ENCODE peak calls at places on chromosomes 5 and 9, in seven cellular contexts. V, H, N, A, Z, L and T are unnamed samples.

GRCh38 chr5:134586866-134587524 is 45.6 kb downstream of the SAR1B start:
- DNase-seq in V (peak), H (peak), N (peak), A (peak), Z (peak), L (peak), T (no peak)

GRCh38 chr9:128833696-128834095 is 4.1 kb upstream of the SPOUT1 start:
- DNase-seq in V (no peak), H (no peak), N (no peak), A (no peak), Z (no peak), L (no peak), T (no peak)

GRCh38 chr9:114518599-114519022 is 13.3 kb upstream of the WHRN start:
- DNase-seq in V (no peak), H (no peak), N (no peak), A (no peak), Z (no peak), L (no peak), T (no peak)

GRCh38 chr5:142972064-142972463 is 201.9 kb downstream of the ARHGAP26 start:
- DNase-seq in V (no peak), H (no peak), N (no peak), A (no peak), Z (no peak), L (no peak), T (no peak)

GRCh38 chr5:5141625-5142527 is 1.7 kb downstream of the ADAMTS16 start:
- DNase-seq in V (peak), H (peak), N (peak), A (no peak), Z (no peak), L (no peak), T (peak)

GRCh38 chr9:8858250-8859161 is 1058.9 kb upstream of the DMAC1 start:
- DNase-seq in V (peak), H (no peak), N (no peak), A (no peak), Z (no peak), L (no peak), T (no peak)

GRCh38 chr9:14323969-14324366 is 10.0 kb upstream of the NFIB start:
- DNase-seq in V (no peak), H (no peak), N (no peak), A (no peak), Z (no peak), L (no peak), T (no peak)

GRCh38 chr5:82156876-82157275 is 121.3 kb downstream of the RPS23 start:
- DNase-seq in V (peak), H (no peak), N (no peak), A (no peak), Z (no peak), L (no peak), T (no peak)

GRCh38 chr9:107637421-107638420 is 148.2 kb upstream of the KLF4 start:
- DNase-seq in V (peak), H (peak), N (peak), A (peak), Z (peak), L (no peak), T (no peak)

DNA sequence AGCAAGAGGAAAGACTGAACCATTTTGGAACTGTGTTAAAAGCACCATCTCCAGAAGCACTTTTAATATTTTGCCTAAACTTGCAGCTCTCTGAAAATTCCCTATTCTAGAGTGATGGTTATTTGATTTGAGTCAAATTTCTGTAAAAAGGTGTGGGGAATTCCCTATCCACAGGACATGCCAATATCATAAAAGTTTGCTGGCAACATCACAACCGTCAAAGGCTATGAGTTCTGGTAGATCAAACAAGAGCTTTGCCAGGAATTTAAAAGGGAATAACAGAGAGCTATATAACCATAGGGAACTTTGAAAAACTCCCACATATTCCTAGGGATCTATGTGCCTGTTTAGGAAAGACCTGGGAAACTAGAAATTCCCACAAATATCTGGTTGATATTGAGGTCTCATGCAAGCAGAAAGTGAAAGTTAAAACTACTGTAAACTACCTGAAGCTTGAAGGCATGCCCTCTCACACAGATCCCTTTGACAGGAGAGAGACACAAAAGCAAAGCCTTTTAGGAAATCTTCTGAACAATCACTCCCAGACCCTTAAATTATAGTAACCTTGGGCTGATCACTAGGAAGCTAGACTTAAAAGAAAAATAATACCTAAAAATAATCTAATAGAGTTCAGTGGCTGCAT is 549.9 kb downstream of the ANXA1 start:
- DNase-seq in V (no peak), H (no peak), N (no peak), A (no peak), Z (no peak), L (no peak), T (no peak)
- TF ChIP-seq POLR2AphosphoS5 in V (no peak), H (no peak), N (no peak), A (no peak), Z (no peak), L (no peak), T (no peak)

GRCh38 chr9:38229830-38230155 is 160.8 kb upstream of the SHB start:
- DNase-seq in V (no peak), H (no peak), N (no peak), A (no peak), Z (no peak), L (no peak), T (no peak)

GRCh38 chr9:38227656-38228055 is 158.6 kb upstream of the SHB start:
- DNase-seq in V (no peak), H (no peak), N (no peak), A (no peak), Z (no peak), L (no peak), T (peak)

GRCh38 chr9:38229123-38229829 is 160.2 kb upstream of the SHB start:
- DNase-seq in V (peak), H (no peak), N (no peak), A (no peak), Z (no peak), L (no peak), T (peak)

GRCh38 chr9:38227061-38227540 is 158.1 kb upstream of the SHB start:
- DNase-seq in V (peak), H (no peak), N (peak), A (no peak), Z (no peak), L (peak), T (peak)

DNA sequence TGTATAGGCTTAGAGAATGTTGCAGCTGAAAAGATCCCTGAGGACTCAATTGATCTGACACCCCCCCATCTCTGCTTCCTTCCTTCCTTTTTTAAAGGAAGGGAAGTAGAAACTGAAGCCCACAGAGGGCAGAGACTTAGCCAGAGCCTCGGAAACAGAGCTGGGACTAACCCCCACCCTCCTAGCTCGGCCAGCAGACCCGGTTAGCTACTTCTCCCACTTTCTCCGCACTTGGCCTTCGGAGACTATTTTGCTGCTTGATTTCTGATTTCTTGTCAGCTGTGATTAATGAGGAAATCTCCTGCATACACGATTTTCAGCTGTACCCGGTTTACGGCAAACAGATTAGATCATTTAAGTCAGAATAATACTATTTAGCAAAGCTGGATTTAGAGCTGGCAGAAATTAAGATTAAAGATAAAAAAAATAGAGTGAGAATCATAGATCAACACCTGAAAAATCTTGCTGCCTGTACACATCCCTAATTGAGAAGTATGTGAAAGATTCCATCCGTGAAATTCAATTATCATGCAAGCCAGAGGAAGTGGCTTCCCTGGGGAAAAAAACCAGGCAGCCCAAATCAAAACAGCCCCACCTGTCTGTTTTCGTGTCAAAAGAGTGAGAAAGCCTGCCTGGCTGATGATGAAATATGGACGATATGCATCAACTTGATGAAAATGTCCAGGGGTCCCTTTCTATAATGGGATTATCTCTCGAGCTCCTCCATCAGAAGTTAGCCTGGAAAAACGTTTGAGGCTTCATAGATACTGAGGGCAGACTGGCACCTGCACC is 159.5 kb upstream of the SHB start:
- DNase-seq in V (no peak), H (no peak), N (no peak), A (no peak), Z (no peak), L (no peak), T (no peak)
- TF ChIP-seq POLR2AphosphoS5 in V (no peak), H (no peak), N (no peak), A (no peak), Z (no peak), L (no peak), T (no peak)

GRCh38 chr9:136085815-136086212 is 9.3 kb downstream of the NACC2 start:
- DNase-seq in V (no peak), H (peak), N (no peak), A (no peak), Z (no peak), L (no peak), T (no peak)
- TF ChIP-seq POLR2AphosphoS5 in V (no peak), H (peak), N (no peak), A (no peak), Z (no peak), L (no peak), T (no peak)

GRCh38 chr9:123689701-123690428 is 240.1 kb downstream of the DENND1A start:
- DNase-seq in V (no peak), H (no peak), N (no peak), A (no peak), Z (no peak), L (no peak), T (no peak)
- TF ChIP-seq POLR2AphosphoS5 in V (no peak), H (no peak), N (no peak), A (no peak), Z (no peak), L (no peak), T (no peak)

GRCh38 chr9:98615633-98616032 is 93.1 kb downstream of the GABBR2 start:
- DNase-seq in V (no peak), H (no peak), N (no peak), A (no peak), Z (no peak), L (no peak), T (no peak)
- TF ChIP-seq POLR2AphosphoS5 in V (no peak), H (no peak), N (no peak), A (no peak), Z (no peak), L (no peak), T (no peak)